ENCODE peak calls at places on chromosomes 5 and 9, in seven cellular contexts. I, Q, C, E, A, S and W are unnamed samples.

GRCh38 chr9:85527331-85528015 is 214.3 kb downstream of the AGTPBP1 start:
- DNase-seq in A (no peak), S (no peak), I (peak; percentile 10), E (no peak), C (no peak), Q (no peak), W (peak; percentile 71)

GRCh38 chr9:17402309-17402708 is 176.6 kb upstream of the SH3GL2 start:
- DNase-seq in I (peak; percentile 52), E (no peak), C (no peak), Q (no peak), S (no peak), A (no peak), W (peak; percentile 63)

GRCh38 chr9:126207256-126207655 is 119.4 kb upstream of the MVB12B start:
- DNase-seq in S (no peak), A (no peak), I (no peak), Q (no peak), C (no peak), E (no peak), W (no peak)

GRCh38 chr9:75039804-75040203 is 11.7 kb upstream of the CARNMT1 start:
- DNase-seq in E (peak; percentile 12), C (no peak), S (no peak), Q (no peak), A (no peak), I (no peak), W (no peak)

GRCh38 chr5:178389796-178390195 is 157.2 kb upstream of the PHYKPL start:
- DNase-seq in E (no peak), Q (no peak), A (no peak), I (no peak), C (no peak), S (no peak), W (no peak)

GRCh38 chr5:89372176-89372575 is 489.2 kb upstream of the MEF2C start:
- DNase-seq in Q (no peak), A (no peak), I (no peak), S (no peak), C (no peak), E (no peak), W (no peak)

GRCh38 chr5:13480834-13481233 is 463.7 kb downstream of the DNAH5 start:
- DNase-seq in Q (no peak), E (no peak), C (no peak), I (no peak), S (no peak), A (no peak), W (no peak)

GRCh38 chr5:38433160-38433861 is 123.1 kb downstream of the LIFR start:
- DNase-seq in E (no peak), I (peak; percentile 95), S (no peak), Q (no peak), A (no peak), C (peak; percentile 51), W (peak; percentile 71)

GRCh38 chr5:68047035-68047434 is 168.5 kb upstream of the PIK3R1 start:
- DNase-seq in C (no peak), I (peak; percentile 50), E (no peak), S (no peak), Q (no peak), A (no peak), W (no peak)

GRCh38 chr5:161446655-161447054 is 99.9 kb downstream of the GABRB2 start:
- DNase-seq in E (no peak), Q (no peak), C (no peak), S (no peak), I (no peak), A (no peak), W (no peak)

GRCh38 chr5:54307583-54307982 is 2.8 kb downstream of the ARL15 start:
- DNase-seq in Q (no peak), I (no peak), C (no peak), S (no peak), A (no peak), E (no peak), W (no peak)

GRCh38 chr5:72209515-72210115 is 102.3 kb downstream of the MAP1B start:
- DNase-seq in S (no peak), Q (no peak), A (peak; percentile 72), C (no peak), E (no peak), I (peak; percentile 9), W (no peak)

GRCh38 chr5:134545070-134545868 is 19.8 kb downstream of the JADE2 start:
- DNase-seq in C (peak; percentile 71), E (peak; percentile 47), A (peak; percentile 57), Q (no peak), S (no peak), I (peak; percentile 81), W (no peak)

GRCh38 chr5:114744406-114744805 is 382.5 kb downstream of the KCNN2 start:
- DNase-seq in I (no peak), C (no peak), E (no peak), S (no peak), Q (no peak), A (no peak), W (peak; percentile 4)

GRCh38 chr5:124692324-124692723 is 54.1 kb downstream of the ZNF608 start:
- DNase-seq in I (peak; percentile 69), A (no peak), Q (no peak), S (no peak), C (no peak), E (no peak), W (peak; percentile 22)

GRCh38 chr9:90458485-90458884 is 184.1 kb downstream of the DIRAS2 start:
- DNase-seq in C (no peak), I (no peak), E (no peak), A (no peak), S (no peak), Q (no peak), W (no peak)

GRCh38 chr5:146884230-146884629 is 5.7 kb upstream of the PPP2R2B start:
- DNase-seq in I (no peak), C (no peak), Q (no peak), S (no peak), E (no peak), A (no peak), W (no peak)

GRCh38 chr9:34252016-34252415 is 73.2 kb downstream of the UBAP1 start:
- DNase-seq in I (peak; percentile 73), E (no peak), S (no peak), Q (no peak), A (no peak), C (no peak), W (no peak)

GRCh38 chr5:78778538-78778937 is 130.0 kb upstream of the LHFPL2 start:
- DNase-seq in S (no peak), A (no peak), Q (no peak), E (no peak), I (no peak), C (no peak), W (no peak)

GRCh38 chr5:56459978-56460377 is 226.8 kb upstream of the ANKRD55 start:
- DNase-seq in S (no peak), E (no peak), A (no peak), C (no peak), Q (no peak), I (no peak), W (peak; percentile 45)

GRCh38 chr9:86794356-86795046 is 152.8 kb downstream of the GAS1 start:
- DNase-seq in Q (no peak), E (no peak), S (no peak), I (peak; percentile 91), A (no peak), C (peak; percentile 61), W (no peak)

GRCh38 chr5:126858441-126858840 is 81.5 kb downstream of the LMNB1 start:
- DNase-seq in A (no peak), E (no peak), I (no peak), S (no peak), Q (no peak), C (no peak), W (no peak)

GRCh38 chr5:10584714-10585113 is 20.8 kb downstream of the ANKRD33B start:
- DNase-seq in Q (no peak), I (no peak), E (no peak), S (no peak), A (no peak), C (no peak), W (no peak)

GRCh38 chr5:123951204-123951977 is 439.4 kb downstream of the CSNK1G3 start:
- DNase-seq in I (peak; percentile 91), Q (no peak), A (no peak), S (no peak), E (no peak), C (no peak), W (peak; percentile 28)

GRCh38 chr5:62082370-62082778 is 223.6 kb upstream of the KIF2A start:
- DNase-seq in Q (no peak), C (no peak), I (no peak), E (no peak), A (no peak), S (no peak), W (no peak)

GRCh38 chr9:70902705-70903131 is 218.7 kb downstream of the TRPM3 start:
- DNase-seq in I (peak; percentile 97), Q (no peak), A (peak; percentile 63), E (no peak), S (no peak), C (no peak), W (peak; percentile 78)

GRCh38 chr5:132258102-132259060 is 885 bp downstream of the PDLIM4 start:
- DNase-seq in C (peak; percentile 54), I (peak; percentile 52), Q (no peak), E (no peak), S (no peak), A (no peak), W (no peak)

GRCh38 chr9:14147738-14148137 is 166.2 kb downstream of the NFIB start:
- DNase-seq in Q (no peak), A (no peak), E (no peak), S (no peak), C (no peak), I (no peak), W (no peak)

GRCh38 chr5:72366324-72366976 is 46.3 kb downstream of the PTCD2 start:
- DNase-seq in E (peak; percentile 13), S (peak; percentile 8), A (no peak), C (peak; percentile 45), Q (no peak), I (peak; percentile 90), W (peak; percentile 86)

GRCh38 chr5:61263561-61264272 is 68.3 kb upstream of the ZSWIM6 start:
- DNase-seq in E (no peak), C (no peak), S (no peak), I (no peak), A (no peak), Q (no peak), W (no peak)

GRCh38 chr5:177334155-177334551 is 17.3 kb downstream of the LMAN2 start:
- DNase-seq in E (no peak), S (no peak), I (no peak), A (peak; percentile 61), C (no peak), Q (no peak), W (no peak)

GRCh38 chr5:9233712-9234111 is 312.2 kb downstream of the SEMA5A start:
- DNase-seq in I (peak; percentile 19), C (no peak), E (no peak), Q (no peak), A (no peak), S (no peak), W (no peak)

GRCh38 chr5:10762178-10762775 is 1.2 kb upstream of the DAP start:
- DNase-seq in A (no peak), Q (no peak), C (peak; percentile 17), I (peak; percentile 36), S (no peak), E (no peak), W (no peak)

GRCh38 chr5:103245773-103246172 is 12.8 kb upstream of the MACIR start:
- DNase-seq in I (no peak), C (no peak), S (no peak), A (no peak), Q (no peak), E (no peak), W (no peak)

GRCh38 chr5:149605354-149605997 is 24.2 kb downstream of the ARHGEF37 start:
- DNase-seq in S (no peak), I (no peak), A (no peak), C (no peak), Q (no peak), E (no peak), W (no peak)